ENCODE peak calls at places on chromosomes 5 and 9, in seven cellular contexts. R, O, E, J, B, L and Q are unnamed samples.

GRCh38 chr5:173493846-173494245 is 122.6 kb downstream of the BOD1 start:
- DNase-seq in R (no peak), O (no peak), E (no peak), J (peak; percentile 23), B (no peak), L (no peak), Q (no peak)

GRCh38 chr5:134523543-134524136 is 1.8 kb upstream of the JADE2 start:
- DNase-seq in R (no peak), O (no peak), E (no peak), J (no peak), B (no peak), L (no peak), Q (no peak)

GRCh38 chr9:8660383-8660782 is 860.8 kb upstream of the DMAC1 start:
- DNase-seq in R (peak; percentile 76), O (no peak), E (no peak), J (no peak), B (peak; percentile 79), L (no peak), Q (no peak)

GRCh38 chr9:36559036-36559695 is 13.5 kb upstream of the MELK start:
- DNase-seq in R (no peak), O (peak; percentile 52), E (no peak), J (peak; percentile 68), B (peak; percentile 57), L (no peak), Q (no peak)

GRCh38 chr9:3285365-3286161 is 240.2 kb downstream of the RFX3 start:
- DNase-seq in R (no peak), O (no peak), E (no peak), J (no peak), B (peak; percentile 76), L (peak; percentile 42), Q (no peak)

GRCh38 chr9:91098203-91098602 is 263.5 kb downstream of the AUH start:
- DNase-seq in R (no peak), O (no peak), E (no peak), J (no peak), B (no peak), L (no peak), Q (no peak)

GRCh38 chr9:95105519-95106287 is 211.8 kb downstream of the FANCC start:
- DNase-seq in R (no peak), O (peak; percentile 76), E (no peak), J (no peak), B (no peak), L (no peak), Q (no peak)

GRCh38 chr5:177036443-177036842 is 13.9 kb downstream of the ZNF346 start:
- DNase-seq in R (no peak), O (no peak), E (no peak), J (no peak), B (no peak), L (no peak), Q (no peak)

GRCh38 chr9:70004310-70004709 is 39.3 kb upstream of the MAMDC2 start:
- DNase-seq in R (no peak), O (no peak), E (no peak), J (no peak), B (peak; percentile 52), L (no peak), Q (no peak)

GRCh38 chr9:27261517-27262211 is 35.3 kb downstream of the EQTN start:
- DNase-seq in R (no peak), O (peak; percentile 72), E (no peak), J (no peak), B (peak; percentile 70), L (no peak), Q (no peak)

GRCh38 chr5:5492087-5492933 is 69.8 kb downstream of the ICE1 start:
- DNase-seq in R (no peak), O (peak; percentile 68), E (no peak), J (peak; percentile 50), B (peak; percentile 47), L (peak; percentile 4), Q (peak; percentile 41)

GRCh38 chr9:136525207-136525606 is 20.6 kb downstream of the NOTCH1 start:
- DNase-seq in R (peak; percentile 78), O (no peak), E (peak; percentile 70), J (no peak), B (no peak), L (no peak), Q (no peak)

GRCh38 chr5:139513852-139514485 is 31.4 kb upstream of the STING1 start:
- DNase-seq in R (no peak), O (no peak), E (no peak), J (no peak), B (no peak), L (no peak), Q (no peak)

GRCh38 chr9:89154651-89155336 is 23.8 kb downstream of the SHC3 start:
- DNase-seq in R (no peak), O (peak; percentile 82), E (no peak), J (no peak), B (peak; percentile 97), L (peak; percentile 64), Q (no peak)

DNA sequence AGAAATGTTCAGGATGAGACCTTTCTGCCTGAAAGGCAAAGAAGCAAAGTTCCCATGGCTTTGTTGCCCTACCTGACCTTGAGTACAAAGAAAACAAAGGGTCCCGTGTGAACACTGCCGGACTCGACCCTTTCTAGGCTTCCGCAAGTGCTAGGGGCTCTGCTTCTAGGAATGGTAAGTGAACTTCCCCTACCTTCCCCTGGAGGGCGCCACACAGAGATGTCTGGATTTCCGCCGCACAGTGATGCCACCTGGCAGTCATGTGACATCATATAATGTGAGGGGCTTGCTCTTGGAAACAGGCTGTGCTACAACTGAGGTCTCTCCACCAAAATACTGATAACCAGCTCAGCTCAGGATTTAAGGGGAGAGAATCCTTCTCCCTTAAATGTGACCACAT is 56.6 kb downstream of the HSD17B3 start:
- DNase-seq in R (no peak), O (no peak), E (no peak), J (peak; percentile 53), B (no peak), L (no peak), Q (no peak)
- TF ChIP-seq CTCF in R (no peak), O (peak; percentile 36), E (peak; percentile 22), J (peak; percentile 75), B (peak; percentile 23), L (no peak), Q (peak; percentile 25)

GRCh38 chr5:135834639-135835529 is at the start of gene SLC25A48:
- DNase-seq in R (peak; percentile 82), O (no peak), E (peak; percentile 86), J (peak; percentile 89), B (peak; percentile 39), L (no peak), Q (peak; percentile 74)
- TF ChIP-seq CTCF in R (peak; percentile 15), O (no peak), E (peak; percentile 92), J (no peak), B (no peak), L (no peak), Q (peak; percentile 94)

GRCh38 chr5:167244583-167244982 is 1046.9 kb upstream of the WWC1 start:
- DNase-seq in R (no peak), O (no peak), E (peak; percentile 68), J (peak; percentile 63), B (no peak), L (no peak), Q (peak; percentile 26)
- TF ChIP-seq CTCF in R (no peak), O (no peak), E (peak; percentile 52), J (peak; percentile 80), B (peak; percentile 50), L (peak; percentile 58), Q (no peak)

GRCh38 chr5:95241-95980 is 3.4 kb downstream of the PLEKHG4B start:
- DNase-seq in R (no peak), O (no peak), E (peak; percentile 7), J (no peak), B (no peak), L (no peak), Q (no peak)
- TF ChIP-seq CTCF in R (no peak), O (no peak), E (no peak), J (no peak), B (no peak), L (no peak), Q (no peak)

DNA sequence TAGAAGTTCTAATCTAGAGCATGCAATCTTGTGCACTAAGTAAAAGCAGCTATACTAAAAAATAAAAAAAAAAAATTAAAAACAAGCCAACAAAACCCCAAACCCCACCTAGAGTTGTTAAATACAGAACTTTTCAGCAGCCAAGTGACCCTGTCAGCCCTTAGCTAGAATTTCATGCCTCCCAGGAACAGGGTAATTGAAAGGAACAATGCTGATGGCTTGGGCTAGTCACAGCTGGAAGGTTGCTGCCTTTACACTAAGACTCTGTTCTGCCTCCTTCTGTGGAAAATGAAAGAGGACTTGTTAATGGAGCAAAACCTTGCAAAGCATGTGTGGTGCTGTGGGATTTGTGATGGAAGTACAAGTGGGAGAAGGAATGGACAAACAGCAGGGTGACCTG is 14.7 kb upstream of the TMEM252 start:
- DNase-seq in R (no peak), O (no peak), E (no peak), J (no peak), B (no peak), L (no peak), Q (no peak)
- TF ChIP-seq CTCF in R (no peak), O (no peak), E (no peak), J (no peak), B (no peak), L (no peak), Q (no peak)

GRCh38 chr5:127313847-127314473 is 23.4 kb downstream of the MEGF10 start:
- DNase-seq in R (peak; percentile 71), O (no peak), E (peak; percentile 82), J (peak; percentile 68), B (peak; percentile 17), L (no peak), Q (peak; percentile 77)
- TF ChIP-seq CTCF in R (peak; percentile 69), O (peak; percentile 87), E (peak; percentile 80), J (peak; percentile 90), B (peak; percentile 83), L (peak; percentile 88), Q (peak; percentile 91)